ENCODE peak calls at places on chromosome 1, in seven cellular contexts. K is Panc1; Q is glutamatergic neuron; R is HT-29; I is activated naive CD4-positive, alpha-beta T cell; U is nephron progenitor cell; Y is PC-3. N is an unnamed sample.

GRCh38 chr1:201902198-201902597 is 13.5 kb downstream of the SHISA4 start:
- DNase-seq in K (no peak), Q (no peak), R (no peak), I (no peak), U (no peak), Y (no peak), N (no peak)

GRCh38 chr1:226870026-226870322 is 442 bp upstream of the PSEN2 start:
- DNase-seq in K (no peak), Q (no peak), R (no peak), I (no peak), U (no peak), Y (no peak), N (no peak)

GRCh38 chr1:1788136-1788535 is 9.9 kb upstream of the NADK start:
- DNase-seq in K (no peak), Q (peak), R (no peak), I (no peak), U (no peak), Y (no peak), N (peak)

GRCh38 chr1:90782046-90782445 is 64.9 kb upstream of the BARHL2 start:
- DNase-seq in K (no peak), Q (no peak), R (no peak), I (no peak), U (no peak), Y (no peak), N (no peak)

GRCh38 chr1:47389735-47390134 is 26.4 kb upstream of the FOXE3 start:
- DNase-seq in K (no peak), Q (no peak), R (no peak), I (no peak), U (no peak), Y (no peak), N (no peak)

GRCh38 chr1:221418346-221418745 is 323.5 kb downstream of the DUSP10 start:
- DNase-seq in K (no peak), Q (no peak), R (no peak), I (no peak), U (no peak), Y (no peak), N (no peak)

GRCh38 chr1:193707271-193708015 is 521.0 kb upstream of the B3GALT2 start:
- DNase-seq in K (no peak), Q (no peak), R (no peak), I (no peak), U (no peak), Y (peak), N (no peak)

GRCh38 chr1:100671604-100672003 is 47.9 kb upstream of the VCAM1 start:
- DNase-seq in K (no peak), Q (no peak), R (no peak), I (no peak), U (no peak), Y (peak), N (no peak)

GRCh38 chr1:166999090-166999489 is 10.0 kb downstream of the MAEL start:
- DNase-seq in K (no peak), Q (no peak), R (no peak), I (no peak), U (no peak), Y (no peak), N (no peak)

GRCh38 chr1:17117451-17118265 is 1.6 kb downstream of the PADI2 start:
- DNase-seq in K (no peak), Q (no peak), R (no peak), I (no peak), U (no peak), Y (no peak), N (no peak)

GRCh38 chr1:225651872-225652725 is 824 bp downstream of the ENAH start:
- DNase-seq in K (no peak), Q (peak), R (peak), I (no peak), U (peak), Y (peak), N (peak)

N was measured in D341Med.